ENCODE peak calls at places on chromosome 2, in seven cellular contexts. One of them, this sample, is unnamed. For H3K9me3, the result is how much of the 10 kb centered on the place peaks cover.

GRCh38 chr2:217314021-217314460 is 454.2 kb upstream of the TNP1 start:
- DNase-seq in tibial artery: no peak
- DNase-seq in CD4-positive, alpha-beta T cell: no peak
- DNase-seq in right atrium auricular region: no peak
- DNase-seq in tibial nerve: no peak
- DNase-seq in heart right ventricle: no peak
- DNase-seq in uterus: peak
- DNase-seq in this sample: no peak

GRCh38 chr2:214069254-214069653 is 341.6 kb upstream of the VWC2L start:
- DNase-seq in right atrium auricular region: no peak
- DNase-seq in heart right ventricle: no peak
- DNase-seq in CD4-positive, alpha-beta T cell: no peak
- DNase-seq in tibial nerve: no peak
- DNase-seq in uterus: peak
- DNase-seq in tibial artery: peak
- DNase-seq in this sample: no peak

GRCh38 chr2:73985318-73986084 is 791 bp downstream of the TET3 start:
- DNase-seq in CD4-positive, alpha-beta T cell: peak
- DNase-seq in tibial nerve: no peak
- DNase-seq in uterus: peak
- DNase-seq in heart right ventricle: peak
- DNase-seq in right atrium auricular region: no peak
- DNase-seq in tibial artery: peak
- DNase-seq in this sample: peak

GRCh38 chr2:177169810-177170514 is 42.6 kb upstream of the HNRNPA3 start:
- DNase-seq in heart right ventricle: no peak
- DNase-seq in tibial nerve: no peak
- DNase-seq in CD4-positive, alpha-beta T cell: no peak
- DNase-seq in right atrium auricular region: no peak
- DNase-seq in uterus: no peak
- DNase-seq in tibial artery: no peak
- DNase-seq in this sample: no peak

GRCh38 chr2:120767486-120768005 is 31.9 kb downstream of the GLI2 start:
- DNase-seq in heart right ventricle: peak
- DNase-seq in CD4-positive, alpha-beta T cell: no peak
- DNase-seq in right atrium auricular region: no peak
- DNase-seq in tibial artery: peak
- DNase-seq in uterus: peak
- DNase-seq in tibial nerve: peak
- DNase-seq in this sample: no peak

GRCh38 chr2:216189410-216189809 is 80.3 kb downstream of the XRCC5 start:
- DNase-seq in tibial nerve: no peak
- DNase-seq in CD4-positive, alpha-beta T cell: no peak
- DNase-seq in right atrium auricular region: no peak
- DNase-seq in tibial artery: no peak
- DNase-seq in heart right ventricle: no peak
- DNase-seq in uterus: no peak
- DNase-seq in this sample: no peak

GRCh38 chr2:170300993-170301392 is 123.0 kb downstream of the MYO3B start:
- DNase-seq in right atrium auricular region: no peak
- DNase-seq in uterus: no peak
- DNase-seq in tibial nerve: no peak
- DNase-seq in heart right ventricle: no peak
- DNase-seq in CD4-positive, alpha-beta T cell: no peak
- DNase-seq in tibial artery: no peak
- DNase-seq in this sample: no peak

GRCh38 chr2:129812071-129812470 is 167.4 kb upstream of the RAB6C start:
- DNase-seq in CD4-positive, alpha-beta T cell: no peak
- DNase-seq in tibial artery: peak
- DNase-seq in heart right ventricle: no peak
- DNase-seq in right atrium auricular region: peak
- DNase-seq in tibial nerve: no peak
- DNase-seq in uterus: no peak
- DNase-seq in this sample: no peak

GRCh38 chr2:101983928-101984327 is 7.8 kb upstream of the IL1R2 start:
- DNase-seq in tibial nerve: no peak
- DNase-seq in right atrium auricular region: no peak
- DNase-seq in CD4-positive, alpha-beta T cell: no peak
- DNase-seq in uterus: no peak
- DNase-seq in tibial artery: no peak
- DNase-seq in heart right ventricle: no peak
- DNase-seq in this sample: no peak

GRCh38 chr2:29921560-29921915 is at the start of gene ALK:
- DNase-seq in heart right ventricle: peak
- DNase-seq in CD4-positive, alpha-beta T cell: peak
- DNase-seq in tibial nerve: peak
- DNase-seq in tibial artery: peak
- DNase-seq in right atrium auricular region: peak
- DNase-seq in uterus: peak
- DNase-seq in this sample: peak

GRCh38 chr2:10382313-10383061 is 65.6 kb downstream of the ODC1 start:
- DNase-seq in right atrium auricular region: no peak
- DNase-seq in tibial nerve: no peak
- DNase-seq in tibial artery: peak
- DNase-seq in CD4-positive, alpha-beta T cell: peak
- DNase-seq in heart right ventricle: no peak
- DNase-seq in uterus: no peak
- DNase-seq in this sample: peak

GRCh38 chr2:38377501-38378258 is 607 bp upstream of the ATL2 start:
- DNase-seq in CD4-positive, alpha-beta T cell: no peak
- DNase-seq in uterus: peak
- DNase-seq in right atrium auricular region: no peak
- DNase-seq in tibial nerve: no peak
- DNase-seq in tibial artery: no peak
- DNase-seq in heart right ventricle: no peak
- DNase-seq in this sample: no peak

GRCh38 chr2:187129866-187130265 is 280.9 kb upstream of the ZSWIM2 start:
- DNase-seq in uterus: no peak
- DNase-seq in heart right ventricle: no peak
- DNase-seq in tibial artery: no peak
- DNase-seq in CD4-positive, alpha-beta T cell: no peak
- DNase-seq in tibial nerve: no peak
- DNase-seq in right atrium auricular region: no peak
- DNase-seq in this sample: no peak

GRCh38 chr2:206832886-206833285 is 67.5 kb downstream of the FASTKD2 start:
- DNase-seq in tibial nerve: no peak
- DNase-seq in right atrium auricular region: no peak
- DNase-seq in CD4-positive, alpha-beta T cell: no peak
- DNase-seq in uterus: no peak
- DNase-seq in heart right ventricle: no peak
- DNase-seq in tibial artery: no peak
- DNase-seq in this sample: no peak

GRCh38 chr2:206259615-206260426 is 14.6 kb upstream of the ZDBF2 start:
- DNase-seq in tibial artery: no peak
- DNase-seq in CD4-positive, alpha-beta T cell: no peak
- DNase-seq in tibial nerve: no peak
- DNase-seq in right atrium auricular region: no peak
- DNase-seq in heart right ventricle: no peak
- DNase-seq in uterus: no peak
- DNase-seq in this sample: no peak

GRCh38 chr2:10387033-10387432 is 61.1 kb downstream of the ODC1 start:
- DNase-seq in right atrium auricular region: no peak
- DNase-seq in CD4-positive, alpha-beta T cell: no peak
- DNase-seq in tibial artery: no peak
- DNase-seq in heart right ventricle: no peak
- DNase-seq in uterus: no peak
- DNase-seq in tibial nerve: no peak
- DNase-seq in this sample: no peak

GRCh38 chr2:210315015-210315807 is at the start of gene MYL1:
- DNase-seq in tibial nerve: no peak
- DNase-seq in right atrium auricular region: no peak
- DNase-seq in uterus: no peak
- DNase-seq in CD4-positive, alpha-beta T cell: no peak
- DNase-seq in heart right ventricle: no peak
- DNase-seq in tibial artery: no peak
- DNase-seq in this sample: no peak

GRCh38 chr2:106057206-106057605 is 136.9 kb downstream of the UXS1 start:
- DNase-seq in CD4-positive, alpha-beta T cell: peak
- DNase-seq in tibial nerve: no peak
- DNase-seq in right atrium auricular region: no peak
- DNase-seq in uterus: no peak
- DNase-seq in heart right ventricle: no peak
- DNase-seq in tibial artery: no peak
- DNase-seq in this sample: peak

GRCh38 chr2:156340377-156340776 is 7.9 kb upstream of the NR4A2 start:
- DNase-seq in tibial nerve: no peak
- DNase-seq in uterus: no peak
- DNase-seq in CD4-positive, alpha-beta T cell: no peak
- DNase-seq in right atrium auricular region: no peak
- DNase-seq in tibial artery: no peak
- DNase-seq in heart right ventricle: no peak
- DNase-seq in this sample: no peak

GRCh38 chr2:25672500-25673169 is 742 bp downstream of the DTNB start:
- DNase-seq in tibial nerve: no peak
- DNase-seq in heart right ventricle: peak
- DNase-seq in right atrium auricular region: no peak
- DNase-seq in tibial artery: peak
- DNase-seq in uterus: peak
- DNase-seq in CD4-positive, alpha-beta T cell: peak
- DNase-seq in this sample: peak

GRCh38 chr2:145985517-145985916 is 1465.6 kb upstream of the ZEB2 start:
- DNase-seq in tibial artery: no peak
- DNase-seq in tibial nerve: no peak
- DNase-seq in right atrium auricular region: no peak
- DNase-seq in uterus: no peak
- DNase-seq in CD4-positive, alpha-beta T cell: no peak
- DNase-seq in heart right ventricle: no peak
- DNase-seq in this sample: no peak

GRCh38 chr2:22683911-22684310 is 701.1 kb upstream of the KLHL29 start:
- DNase-seq in CD4-positive, alpha-beta T cell: no peak
- DNase-seq in tibial artery: no peak
- DNase-seq in right atrium auricular region: no peak
- DNase-seq in uterus: no peak
- DNase-seq in heart right ventricle: no peak
- DNase-seq in tibial nerve: no peak
- DNase-seq in this sample: no peak
- H3K9me3 ChIP-seq in CD4-positive, alpha-beta T cell: under half
- H3K9me3 ChIP-seq in tibial artery: under half
- H3K9me3 ChIP-seq in right atrium auricular region: under half
- H3K9me3 ChIP-seq in uterus: under half
- H3K9me3 ChIP-seq in heart right ventricle: under half
- H3K9me3 ChIP-seq in tibial nerve: under half
- H3K9me3 ChIP-seq in this sample: under half

GRCh38 chr2:2569306-2569705 is 238.2 kb upstream of the MYT1L start:
- DNase-seq in tibial nerve: no peak
- DNase-seq in right atrium auricular region: no peak
- DNase-seq in CD4-positive, alpha-beta T cell: no peak
- DNase-seq in tibial artery: no peak
- DNase-seq in uterus: no peak
- DNase-seq in heart right ventricle: no peak
- DNase-seq in this sample: no peak

GRCh38 chr2:2570360-2570759 is 239.3 kb upstream of the MYT1L start:
- DNase-seq in heart right ventricle: no peak
- DNase-seq in uterus: no peak
- DNase-seq in CD4-positive, alpha-beta T cell: no peak
- DNase-seq in tibial artery: no peak
- DNase-seq in right atrium auricular region: peak
- DNase-seq in tibial nerve: no peak
- DNase-seq in this sample: no peak

GRCh38 chr2:2570871-2571270 is 239.8 kb upstream of the MYT1L start:
- DNase-seq in right atrium auricular region: no peak
- DNase-seq in tibial artery: no peak
- DNase-seq in uterus: no peak
- DNase-seq in CD4-positive, alpha-beta T cell: no peak
- DNase-seq in heart right ventricle: no peak
- DNase-seq in tibial nerve: no peak
- DNase-seq in this sample: no peak

GRCh38 chr2:2568411-2568810 is 237.3 kb upstream of the MYT1L start:
- DNase-seq in tibial nerve: no peak
- DNase-seq in tibial artery: no peak
- DNase-seq in heart right ventricle: no peak
- DNase-seq in right atrium auricular region: no peak
- DNase-seq in CD4-positive, alpha-beta T cell: no peak
- DNase-seq in uterus: no peak
- DNase-seq in this sample: no peak

DNA sequence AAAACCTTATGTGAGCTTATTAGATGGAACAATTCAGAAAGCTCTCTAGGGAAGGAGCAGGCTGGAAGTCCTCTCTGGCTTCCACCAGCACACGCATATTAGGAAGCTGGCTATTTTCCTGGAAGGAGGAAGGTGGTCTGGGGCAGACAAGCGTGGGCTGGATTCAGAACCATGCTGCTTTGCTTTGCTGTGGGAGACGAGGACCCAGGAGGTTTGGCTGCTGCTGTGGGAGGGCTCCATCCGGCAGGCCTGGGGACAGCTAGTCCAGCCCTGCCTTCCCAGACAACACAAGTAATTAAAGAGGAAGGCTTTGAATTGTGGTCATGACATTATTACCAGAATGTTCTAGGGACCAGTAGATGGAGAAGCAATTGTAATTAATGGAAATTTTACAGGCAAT is 238.8 kb upstream of the MYT1L start:
- DNase-seq in heart right ventricle: no peak
- DNase-seq in uterus: no peak
- DNase-seq in right atrium auricular region: no peak
- DNase-seq in CD4-positive, alpha-beta T cell: no peak
- DNase-seq in tibial nerve: no peak
- DNase-seq in tibial artery: no peak
- DNase-seq in this sample: no peak
- H3K9me3 ChIP-seq in heart right ventricle: under half
- H3K9me3 ChIP-seq in uterus: under half
- H3K9me3 ChIP-seq in right atrium auricular region: under half
- H3K9me3 ChIP-seq in CD4-positive, alpha-beta T cell: under half
- H3K9me3 ChIP-seq in tibial nerve: under half
- H3K9me3 ChIP-seq in tibial artery: under half
- H3K9me3 ChIP-seq in this sample: under half

DNA sequence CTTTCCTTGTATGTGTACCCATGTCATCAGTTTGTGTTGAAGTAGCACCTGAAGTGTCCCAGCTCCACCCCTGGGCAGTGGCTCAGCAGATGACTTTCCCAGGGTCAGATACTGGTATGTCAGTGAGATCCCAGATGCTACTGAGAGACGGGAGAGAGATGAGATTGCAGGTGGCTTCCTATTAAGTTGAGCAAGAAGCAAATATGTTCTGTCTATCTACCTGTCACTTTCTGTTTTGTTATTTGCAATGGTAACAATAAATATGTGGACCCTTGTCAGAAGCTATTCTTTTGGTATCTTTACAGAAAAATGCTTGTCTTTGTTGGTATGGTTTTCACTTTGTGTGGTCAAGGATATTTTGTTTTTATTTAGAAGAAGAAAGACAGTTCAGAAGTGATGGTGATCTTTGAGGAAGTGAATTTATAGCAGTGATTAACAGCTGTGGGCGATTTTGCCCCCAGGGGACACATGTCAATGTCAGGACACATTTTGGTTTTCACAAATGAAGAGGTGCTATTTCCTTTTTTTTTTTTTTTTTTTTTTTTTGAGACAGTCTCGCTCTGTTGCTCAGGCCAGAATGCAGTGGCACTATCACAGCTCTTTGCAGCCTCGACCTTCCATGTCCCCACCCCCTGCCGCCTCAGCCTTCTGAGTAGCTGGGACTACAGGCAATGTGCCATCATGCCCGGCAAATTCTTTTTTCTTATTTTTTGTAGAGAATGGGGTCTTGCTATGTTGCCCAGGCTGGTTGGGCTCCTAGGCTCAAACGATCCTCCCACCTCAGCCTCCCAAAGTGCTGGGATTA is 21.4 kb downstream of the MGAT5 start:
- DNase-seq in tibial artery: no peak
- DNase-seq in heart right ventricle: no peak
- DNase-seq in uterus: no peak
- DNase-seq in CD4-positive, alpha-beta T cell: no peak
- DNase-seq in right atrium auricular region: no peak
- DNase-seq in tibial nerve: no peak
- DNase-seq in this sample: no peak
- H3K9me3 ChIP-seq in tibial artery: under half
- H3K9me3 ChIP-seq in heart right ventricle: under half
- H3K9me3 ChIP-seq in uterus: under half
- H3K9me3 ChIP-seq in CD4-positive, alpha-beta T cell: under half
- H3K9me3 ChIP-seq in right atrium auricular region: under half
- H3K9me3 ChIP-seq in tibial nerve: under half
- H3K9me3 ChIP-seq in this sample: under half

GRCh38 chr2:1598041-1598710 is 146.1 kb downstream of the PXDN start:
- DNase-seq in right atrium auricular region: no peak
- DNase-seq in tibial artery: no peak
- DNase-seq in CD4-positive, alpha-beta T cell: no peak
- DNase-seq in uterus: no peak
- DNase-seq in tibial nerve: no peak
- DNase-seq in heart right ventricle: no peak
- DNase-seq in this sample: no peak
- H3K9me3 ChIP-seq in right atrium auricular region: under half
- H3K9me3 ChIP-seq in tibial artery: under half
- H3K9me3 ChIP-seq in CD4-positive, alpha-beta T cell: under half
- H3K9me3 ChIP-seq in uterus: under half
- H3K9me3 ChIP-seq in tibial nerve: under half
- H3K9me3 ChIP-seq in heart right ventricle: under half
- H3K9me3 ChIP-seq in this sample: under half